ENCODE peak calls at places on chromosomes 12 and 14, in four cellular contexts. One of them, this sample, is unnamed.

GRCh38 chr14:99155173-99155777 is 116.7 kb downstream of the BCL11B start:
- DNase-seq in mesenchymal stem cell: no peak
- DNase-seq in neuronal stem cell: no peak
- DNase-seq in H1: no peak
- DNase-seq in this sample: no peak

GRCh38 chr12:76199808-76200207 is 115.3 kb upstream of the NAP1L1 start:
- DNase-seq in mesenchymal stem cell: peak
- DNase-seq in neuronal stem cell: no peak
- DNase-seq in H1: no peak
- DNase-seq in this sample: no peak

GRCh38 chr12:46774011-46774633 is 51.7 kb downstream of the SLC38A4 start:
- DNase-seq in mesenchymal stem cell: no peak
- DNase-seq in neuronal stem cell: no peak
- DNase-seq in H1: no peak
- DNase-seq in this sample: peak

GRCh38 chr14:98943907-98944306 is 328.1 kb downstream of the BCL11B start:
- DNase-seq in mesenchymal stem cell: no peak
- DNase-seq in neuronal stem cell: no peak
- DNase-seq in H1: no peak
- DNase-seq in this sample: no peak

GRCh38 chr12:12333407-12333831 is 16.6 kb downstream of the MANSC1 start:
- DNase-seq in mesenchymal stem cell: no peak
- DNase-seq in neuronal stem cell: no peak
- DNase-seq in H1: no peak
- DNase-seq in this sample: no peak

GRCh38 chr14:86357866-86358265 is 827.9 kb downstream of the FLRT2 start:
- DNase-seq in mesenchymal stem cell: no peak
- DNase-seq in neuronal stem cell: no peak
- DNase-seq in H1: no peak
- DNase-seq in this sample: no peak

GRCh38 chr12:112875608-112876007 is 31.2 kb upstream of the OAS1 start:
- DNase-seq in mesenchymal stem cell: no peak
- DNase-seq in neuronal stem cell: no peak
- DNase-seq in H1: no peak
- DNase-seq in this sample: no peak

GRCh38 chr12:1329784-1330474 is 264.5 kb downstream of the FBXL14 start:
- DNase-seq in mesenchymal stem cell: no peak
- DNase-seq in neuronal stem cell: no peak
- DNase-seq in H1: no peak
- DNase-seq in this sample: no peak

GRCh38 chr14:29548948-29549370 is 378.7 kb downstream of the PRKD1 start:
- DNase-seq in mesenchymal stem cell: peak
- DNase-seq in neuronal stem cell: peak
- DNase-seq in H1: no peak
- DNase-seq in this sample: peak

GRCh38 chr14:23413681-23414080 is 5.6 kb upstream of the MYH6 start:
- DNase-seq in mesenchymal stem cell: no peak
- DNase-seq in neuronal stem cell: no peak
- DNase-seq in H1: no peak
- DNase-seq in this sample: no peak

GRCh38 chr12:53056296-53056695 is 6.4 kb downstream of the TNS2 start:
- DNase-seq in mesenchymal stem cell: no peak
- DNase-seq in neuronal stem cell: no peak
- DNase-seq in H1: no peak
- DNase-seq in this sample: no peak
- H3K4me3 ChIP-seq in mesenchymal stem cell: no peak
- H3K4me3 ChIP-seq in neuronal stem cell: no peak
- H3K4me3 ChIP-seq in H1: no peak
- H3K4me3 ChIP-seq in this sample: no peak

DNA sequence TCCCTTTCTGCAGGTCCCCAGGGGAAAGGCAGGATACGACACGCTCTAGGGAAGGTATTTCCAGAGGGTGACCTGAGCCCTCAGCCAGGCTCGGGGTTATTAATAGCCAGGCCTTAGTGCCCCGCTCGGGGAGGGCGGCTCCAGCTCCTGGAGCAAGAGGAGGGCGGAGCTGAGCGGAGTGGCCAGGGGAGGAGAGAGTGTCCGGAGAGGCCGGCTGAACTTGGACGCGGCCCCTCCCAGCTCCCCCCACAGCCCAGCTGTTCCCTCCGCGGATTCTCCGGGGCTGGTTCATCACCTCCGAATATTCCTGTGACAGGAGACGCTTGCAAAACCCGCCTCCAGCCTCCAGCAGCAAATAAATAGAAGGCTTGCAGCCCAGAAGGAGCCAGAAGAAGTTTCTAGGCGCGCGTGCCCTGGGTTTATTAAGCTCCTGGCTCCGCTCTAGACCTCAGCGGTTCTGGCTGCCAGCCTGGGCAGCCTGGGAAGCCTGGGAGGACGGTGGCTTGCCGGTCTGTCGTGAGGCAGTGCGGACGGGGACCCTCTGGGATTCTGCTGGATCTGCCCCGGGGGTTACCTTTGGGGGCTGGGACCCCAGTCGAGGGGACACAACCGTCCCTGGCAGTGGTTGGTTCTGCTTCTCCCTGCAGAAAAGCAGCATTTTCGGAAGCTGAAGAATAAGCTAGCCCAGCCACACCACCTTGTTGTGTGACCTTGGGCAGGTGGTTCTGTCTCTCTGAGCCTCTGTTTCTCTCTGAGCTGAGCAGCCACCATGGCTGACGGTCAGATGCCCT is at the start of gene HSPB8:
- DNase-seq in mesenchymal stem cell: peak
- DNase-seq in neuronal stem cell: no peak
- DNase-seq in H1: peak
- DNase-seq in this sample: peak
- H2BK12ac ChIP-seq in mesenchymal stem cell: peak
- H2BK12ac ChIP-seq in neuronal stem cell: no peak
- H2BK12ac ChIP-seq in H1: peak
- H2BK12ac ChIP-seq in this sample: peak

DNA sequence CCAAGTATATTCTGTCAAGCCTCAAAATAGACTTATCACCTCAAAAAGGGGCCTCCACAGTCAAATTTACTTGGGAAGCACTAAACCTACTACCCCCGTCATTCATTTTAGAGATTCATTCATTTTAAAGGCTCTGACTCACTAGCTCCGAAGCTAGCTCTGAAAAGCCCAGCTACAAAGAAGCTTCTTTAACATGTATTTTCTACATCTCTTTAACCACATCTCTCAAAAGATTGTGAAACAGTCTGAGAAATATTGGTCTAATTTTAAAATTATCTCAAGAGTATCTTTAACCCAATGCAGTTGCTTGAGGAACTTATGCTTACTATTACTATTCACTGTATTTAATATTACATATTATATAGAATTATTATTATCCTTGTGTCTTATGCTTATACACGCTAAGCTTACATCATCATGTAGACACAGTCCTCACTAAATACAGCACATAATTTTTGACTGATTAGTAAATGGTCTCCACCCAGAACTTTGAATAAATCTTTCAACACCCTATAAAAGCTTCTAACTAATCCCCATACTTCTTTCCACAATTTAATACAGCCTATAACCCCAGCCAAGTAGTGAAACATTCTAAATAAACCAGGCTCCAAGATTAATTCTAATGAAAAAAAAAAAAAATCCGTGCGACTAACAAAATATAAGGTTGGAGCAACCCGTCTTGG is 7.8 kb downstream of the NT5DC3 start:
- DNase-seq in mesenchymal stem cell: no peak
- DNase-seq in neuronal stem cell: no peak
- DNase-seq in H1: no peak
- DNase-seq in this sample: no peak
- H2AK5ac ChIP-seq in mesenchymal stem cell: no peak
- H2AK5ac ChIP-seq in neuronal stem cell: no peak
- H2AK5ac ChIP-seq in H1: no peak
- H2AK5ac ChIP-seq in this sample: no peak

DNA sequence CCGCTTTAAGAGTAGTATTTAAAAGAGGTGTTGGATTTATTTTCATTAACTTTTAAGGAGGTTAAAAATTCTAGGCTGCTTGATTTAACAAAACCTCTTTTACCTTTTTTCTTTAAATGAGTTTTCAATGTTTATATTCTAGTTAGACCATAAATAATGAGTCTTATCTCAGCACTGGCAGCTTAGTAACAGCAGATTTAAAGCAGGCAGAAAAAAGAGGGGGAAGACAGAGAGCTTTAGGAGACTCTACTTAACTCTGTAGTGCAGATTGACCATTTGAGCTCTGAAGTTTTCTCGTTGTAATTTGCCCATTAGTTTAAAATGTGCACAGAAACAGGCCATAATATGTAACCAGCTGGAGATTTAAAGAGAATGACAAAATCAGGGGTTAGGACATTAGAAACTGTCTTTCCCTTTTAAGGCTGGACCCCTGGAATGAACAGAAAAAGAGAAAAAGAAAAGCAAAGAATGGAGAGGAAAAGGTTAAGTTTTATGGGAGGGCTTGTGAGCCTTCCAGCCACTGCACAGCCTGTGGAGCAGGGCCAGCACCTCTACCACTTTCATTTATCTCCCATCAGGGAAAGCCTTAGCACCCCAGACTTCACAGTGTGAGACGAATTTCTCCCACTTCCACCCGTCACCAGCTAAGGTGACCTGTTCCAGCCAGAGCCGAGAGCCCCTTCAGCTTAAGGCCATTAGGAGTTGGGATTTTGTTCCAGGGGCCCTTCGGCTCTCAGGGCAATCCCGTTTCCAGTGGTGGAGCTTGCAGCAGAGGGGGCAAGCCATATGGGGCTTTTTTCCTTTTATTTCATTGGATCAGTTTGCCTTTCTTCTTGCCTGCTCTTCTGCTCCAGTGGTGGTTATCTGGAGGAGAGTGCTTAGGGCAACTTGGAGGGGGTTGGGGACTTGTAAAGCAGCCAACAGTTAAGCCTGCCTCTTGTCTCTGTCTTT is 8.1 kb downstream of the IL22 start:
- DNase-seq in mesenchymal stem cell: peak
- DNase-seq in neuronal stem cell: no peak
- DNase-seq in H1: no peak
- DNase-seq in this sample: no peak
- H3K4me3 ChIP-seq in mesenchymal stem cell: no peak
- H3K4me3 ChIP-seq in neuronal stem cell: no peak
- H3K4me3 ChIP-seq in H1: no peak
- H3K4me3 ChIP-seq in this sample: no peak

GRCh38 chr12:55172686-55173085 is 46.5 kb downstream of the OR9K2 start:
- DNase-seq in mesenchymal stem cell: no peak
- DNase-seq in neuronal stem cell: no peak
- DNase-seq in H1: no peak
- DNase-seq in this sample: no peak
- H2BK12ac ChIP-seq in mesenchymal stem cell: no peak
- H2BK12ac ChIP-seq in neuronal stem cell: no peak
- H2BK12ac ChIP-seq in H1: no peak
- H2BK12ac ChIP-seq in this sample: no peak

GRCh38 chr14:88562831-88563686 is at the start of gene ZC3H14:
- DNase-seq in mesenchymal stem cell: peak
- DNase-seq in neuronal stem cell: peak
- DNase-seq in H1: peak
- DNase-seq in this sample: peak
- H2AK5ac ChIP-seq in mesenchymal stem cell: no peak
- H2AK5ac ChIP-seq in neuronal stem cell: peak
- H2AK5ac ChIP-seq in H1: peak
- H2AK5ac ChIP-seq in this sample: peak

This sample was measured in trophoblast cell.